ENCODE peak calls at places on chromosomes 6 and 20, in eight cellular contexts. Q, U, I, J, R, X, W and C are unnamed samples.

GRCh38 chr20:42281801-42282200 is 663.6 kb upstream of the CHD6 start:
- DNase-seq in W (no peak), U (no peak), R (no peak), X (no peak), Q (no peak), J (no peak), I (no peak), C (no peak)

GRCh38 chr6:129619579-129620233 is 90.3 kb downstream of the ARHGAP18 start:
- DNase-seq in I (no peak), J (no peak), Q (no peak), X (no peak), W (no peak), U (no peak), R (no peak), C (no peak)

GRCh38 chr6:153328194-153328593 is 197.1 kb upstream of the RGS17 start:
- DNase-seq in R (no peak), Q (no peak), J (no peak), U (no peak), X (no peak), W (no peak), I (no peak), C (peak; percentile 25)

GRCh38 chr20:57264908-57265648 is 1.4 kb downstream of the BMP7 start:
- DNase-seq in J (no peak), U (peak; percentile 54), X (no peak), Q (no peak), I (no peak), W (no peak), R (no peak), C (no peak)

GRCh38 chr20:36856196-36856595 is 19.7 kb upstream of the TLDC2 start:
- DNase-seq in Q (no peak), I (no peak), U (no peak), X (no peak), R (no peak), J (no peak), W (no peak), C (no peak)

GRCh38 chr6:168794515-168794914 is 353.5 kb downstream of the SMOC2 start:
- DNase-seq in U (no peak), I (no peak), Q (no peak), W (peak; percentile 70), R (no peak), X (no peak), J (no peak), C (no peak)

GRCh38 chr20:52160805-52161204 is 30.8 kb downstream of the ZFP64 start:
- DNase-seq in J (no peak), U (no peak), I (no peak), R (no peak), X (no peak), W (no peak), Q (no peak), C (no peak)

GRCh38 chr20:61500791-61501321 is 248.8 kb downstream of the CDH4 start:
- DNase-seq in W (no peak), Q (no peak), R (no peak), U (peak; percentile 28), I (no peak), X (no peak), J (no peak), C (no peak)

GRCh38 chr6:135851442-135852271 is at the start of gene PDE7B:
- DNase-seq in R (peak; percentile 36), Q (peak; percentile 86), W (no peak), J (peak; percentile 98), U (peak; percentile 87), X (peak; percentile 84), I (peak; percentile 13), C (peak; percentile 75)

GRCh38 chr20:18272451-18272850 is 15.9 kb upstream of the ZNF133 start:
- DNase-seq in J (no peak), R (no peak), I (no peak), Q (peak; percentile 28), W (no peak), U (no peak), X (no peak), C (no peak)

GRCh38 chr20:15039088-15039762 is 701.8 kb upstream of the FLRT3 start:
- DNase-seq in J (no peak), W (no peak), U (no peak), Q (no peak), R (no peak), X (no peak), I (no peak), C (no peak)

DNA sequence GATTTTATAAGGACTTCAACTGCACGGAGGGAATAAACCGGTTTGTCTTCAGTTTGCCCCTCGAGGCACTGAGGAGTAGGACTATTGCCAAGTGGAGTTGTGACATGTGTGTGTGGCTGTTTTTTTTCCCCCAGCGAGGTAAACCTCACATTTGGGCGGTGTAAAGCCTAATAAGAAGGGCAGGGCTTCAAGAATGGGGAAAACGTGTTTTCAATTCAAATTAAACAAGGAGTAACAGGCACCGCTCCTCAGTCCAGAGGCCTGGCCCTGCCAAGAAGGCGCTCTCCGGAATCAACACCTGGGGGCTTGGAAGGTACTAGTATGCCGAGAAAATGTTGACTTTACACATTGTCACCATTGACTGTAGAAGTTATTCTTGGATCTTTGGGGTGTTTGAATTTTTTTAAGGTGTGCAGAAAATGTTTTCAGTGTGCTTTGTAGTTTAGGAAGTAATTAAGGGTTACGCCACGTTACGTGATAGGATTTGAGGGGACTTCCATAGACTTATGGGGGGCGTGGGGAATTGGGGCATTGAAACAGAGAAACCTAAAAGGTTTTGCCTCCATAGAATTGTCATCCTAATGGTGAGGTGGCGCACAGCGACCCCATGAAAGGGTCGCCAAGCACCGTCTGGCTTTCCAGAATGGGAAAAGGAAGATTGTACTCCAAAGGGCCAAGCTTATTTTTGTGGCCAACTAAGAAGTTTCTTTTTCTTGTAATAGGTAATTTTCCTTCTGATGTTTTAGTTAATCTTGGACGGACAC is 802 bp downstream of the ADGRG6 start:
- DNase-seq in I (no peak), Q (no peak), X (no peak), W (no peak), R (no peak), J (no peak), U (peak; percentile 17), C (no peak)
- H3K4me3 ChIP-seq in I (peak overlapping the region; percentile 61), Q (peak overlapping the region; percentile 43), X (no peak overlapping the region), W (peak overlapping the region; percentile 60), R (peak overlapping the region; percentile 65), J (peak overlapping the region; percentile 62), U (peak overlapping the region; percentile 86), C (peak overlapping the region; percentile 44)

DNA sequence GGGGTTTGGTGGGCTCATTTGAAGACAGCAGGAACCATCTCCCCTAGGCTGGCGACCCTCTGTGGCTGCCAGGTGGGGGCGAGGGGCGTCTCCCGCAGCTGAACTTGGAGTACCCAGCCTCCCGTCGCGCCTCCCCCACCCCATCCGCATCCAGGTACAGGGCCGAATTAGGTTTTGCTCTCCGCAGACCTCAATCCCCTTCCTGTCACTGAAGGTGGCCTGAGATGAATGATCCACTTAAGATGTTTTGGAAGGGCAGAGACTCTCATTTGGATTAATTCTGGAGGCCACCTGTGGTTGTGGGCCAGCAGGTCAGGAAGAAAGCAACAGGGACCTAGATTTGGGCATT is 493 bp downstream of the CD83 start:
- DNase-seq in W (no peak), R (no peak), Q (no peak), J (no peak), U (no peak), I (no peak), X (no peak), C (no peak)
- TF ChIP-seq CTCF in W (no peak), R (no peak), Q (no peak), J (no peak), U (no peak), I (no peak), X (no peak), C (no peak)

DNA sequence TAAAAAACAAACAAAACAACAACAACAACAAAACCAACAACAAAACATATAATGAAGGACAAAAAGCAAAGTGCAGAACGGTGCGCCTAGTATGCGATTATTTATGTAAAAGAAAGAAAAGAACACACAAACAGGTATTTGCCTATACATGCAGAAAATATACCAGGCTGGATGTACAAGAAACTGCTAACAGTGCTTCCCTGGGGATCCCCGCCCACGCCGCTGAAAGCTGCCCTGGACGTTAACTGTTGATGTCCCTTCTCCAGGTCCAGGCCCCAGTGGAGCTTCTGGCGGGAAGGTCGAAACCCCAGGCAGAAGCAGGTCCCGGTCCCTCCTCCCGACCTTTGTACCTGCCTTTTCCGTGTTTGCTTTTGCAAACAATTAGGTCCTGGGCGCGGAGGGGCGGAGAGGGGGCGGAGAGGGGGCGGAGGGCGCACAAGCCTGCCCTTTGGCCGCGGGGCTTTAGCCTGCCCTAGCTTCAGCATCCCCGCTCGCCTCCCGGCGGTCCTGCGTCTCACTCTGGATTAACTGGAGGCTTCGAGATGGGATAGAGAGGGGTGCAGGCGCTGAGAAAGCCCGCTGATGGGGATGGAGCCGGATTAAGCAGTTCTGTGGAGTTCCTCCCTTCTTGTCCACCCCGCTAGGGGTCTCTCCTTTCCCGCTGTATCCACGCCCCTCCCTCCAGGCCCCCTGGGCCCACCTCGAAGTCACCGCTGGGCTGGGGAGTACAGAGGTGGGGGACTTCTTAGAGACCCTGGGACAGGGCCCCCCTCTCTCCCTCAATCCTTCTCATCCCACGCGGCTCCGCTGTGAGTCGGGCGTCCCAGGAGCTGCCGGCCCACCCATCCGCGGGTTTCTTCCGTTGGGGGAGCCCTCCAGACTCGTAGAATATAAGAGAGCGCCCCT is 8.2 kb upstream of the AHCY start:
- DNase-seq in W (no peak), Q (no peak), I (no peak), X (no peak), J (no peak), U (peak; percentile 86), R (peak; percentile 47), C (no peak)
- H3K4me3 ChIP-seq in W (peak overlapping the region; percentile 26), Q (no peak overlapping the region), I (no peak overlapping the region), X (peak overlapping the region; percentile 40), J (peak overlapping the region; percentile 12), U (peak overlapping the region; percentile 25), R (peak overlapping the region; percentile 59), C (no peak overlapping the region)

GRCh38 chr20:62577447-62577846 is 64.9 kb upstream of the SLCO4A1 start:
- DNase-seq in W (no peak), R (no peak), Q (no peak), J (no peak), I (no peak), X (no peak), U (no peak), C (no peak)

GRCh38 chr20:62575976-62576722 is 66.2 kb upstream of the SLCO4A1 start:
- DNase-seq in J (no peak), I (no peak), Q (no peak), R (no peak), W (no peak), U (no peak), X (no peak), C (no peak)

GRCh38 chr20:62580052-62580451 is 62.3 kb upstream of the SLCO4A1 start:
- DNase-seq in W (no peak), R (no peak), X (no peak), J (no peak), U (no peak), Q (no peak), I (no peak), C (no peak)

GRCh38 chr20:62576815-62577214 is 65.5 kb upstream of the SLCO4A1 start:
- DNase-seq in Q (no peak), J (no peak), X (no peak), W (no peak), R (no peak), U (peak; percentile 70), I (no peak), C (no peak)

DNA sequence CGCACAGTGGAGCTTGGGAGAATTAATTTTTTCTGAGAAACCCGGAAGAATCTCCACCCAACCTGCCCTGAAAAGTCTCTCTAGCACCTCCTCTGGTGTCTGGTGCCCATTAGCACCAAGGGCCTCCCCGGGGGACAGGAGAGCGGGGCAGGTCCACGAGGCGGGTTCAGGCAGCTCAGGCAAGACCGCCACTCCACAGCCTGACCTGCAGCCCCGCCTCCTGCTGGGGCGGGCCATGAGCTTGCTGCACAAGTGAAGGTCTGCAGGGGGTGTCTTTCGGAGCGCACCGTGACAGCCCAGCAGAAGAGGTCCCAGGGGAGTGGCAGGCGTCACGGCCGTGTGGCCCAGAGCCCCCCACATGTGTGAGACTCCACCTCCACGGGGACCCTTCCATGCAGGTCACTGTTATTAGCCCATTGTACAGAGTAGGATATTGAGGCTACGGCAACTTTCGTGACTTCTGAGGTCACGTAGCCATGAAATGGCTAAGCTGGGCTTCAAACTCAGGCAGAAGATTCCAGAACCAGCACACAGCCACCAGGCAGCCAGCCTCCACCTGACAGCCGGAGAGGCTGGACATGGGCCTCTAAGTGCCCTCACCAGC is 63.9 kb upstream of the SLCO4A1 start:
- DNase-seq in U (no peak), R (no peak), W (no peak), Q (no peak), I (no peak), J (no peak), X (no peak), C (no peak)
- TF ChIP-seq CTCF in U (no peak), R (no peak), W (no peak), Q (no peak), I (no peak), J (no peak), X (no peak), C (no peak)